ENCODE peak calls at places on chromosomes 4 and X, in nine cellular contexts. F is nucleus accumbens; B is stimulated activated CD8-positive, alpha-beta memory T cell treated with anti-CD3 and anti-CD28 coated beads, Interleukin-7, amount 100 ng/mL, for 1 hour; A is renal cortical epithelial cell; C is activated CD8-positive, alpha-beta memory T cell treated with anti-CD3 and anti-CD28 coated beads for 48 hours; I is CD8-positive, alpha-beta memory T cell; N is transverse colon; D is tibial artery; R is heart left ventricle. L is an unnamed sample.

GRCh38 chr4:86558799-86559198 is 35.3 kb upstream of the PTPN13 start:
- DNase-seq in C (no peak), D (no peak), B (no peak), N (no peak), I (no peak), F (no peak), A (peak; percentile 84), R (no peak), L (no peak)

GRCh38 chr4:144705861-144706590 is 60.1 kb downstream of the HHIP start:
- DNase-seq in D (no peak), B (no peak), N (no peak), I (no peak), R (no peak), C (no peak), A (no peak), F (no peak), L (no peak)

GRCh38 chr4:44016582-44017421 is 431.8 kb downstream of the KCTD8 start:
- DNase-seq in A (no peak), I (no peak), N (no peak), C (no peak), B (no peak), D (no peak), R (no peak), F (no peak), L (no peak)

GRCh38 chr4:154660052-154660451 is 47.6 kb upstream of the FGG start:
- DNase-seq in D (no peak), F (no peak), N (no peak), A (no peak), R (no peak), C (no peak), I (no peak), B (no peak), L (no peak)

GRCh38 chrX:137354851-137355250 is 211.1 kb upstream of the ZIC3 start:
- DNase-seq in A (no peak), B (no peak), C (no peak), D (no peak), R (no peak), I (no peak), N (no peak), F (no peak), L (no peak)

GRCh38 chr4:113406723-113407016 is 354.9 kb downstream of the CAMK2D start:
- DNase-seq in B (no peak), C (no peak), N (no peak), A (no peak), F (no peak), R (no peak), D (no peak), I (no peak), L (no peak)

GRCh38 chrX:109782994-109783711 is 50.1 kb upstream of the ACSL4 start:
- DNase-seq in D (no peak), R (no peak), A (peak; percentile 15), I (no peak), C (no peak), B (no peak), F (no peak), N (no peak), L (no peak)

GRCh38 chrX:3129256-3129655 is 88.0 kb downstream of the ARSF start:
- DNase-seq in B (no peak), A (peak; percentile 44), F (no peak), C (no peak), I (no peak), N (no peak), D (no peak), R (no peak), L (peak; percentile 8)

GRCh38 chr4:182604953-182605352 is 312.2 kb downstream of the DCTD start:
- DNase-seq in F (no peak), B (no peak), I (no peak), N (no peak), D (no peak), C (no peak), R (no peak), A (peak; percentile 21), L (no peak)

GRCh38 chr4:144861471-144861870 is 215.5 kb downstream of the HHIP start:
- DNase-seq in A (no peak), B (no peak), N (no peak), R (no peak), C (no peak), F (no peak), I (no peak), D (no peak), L (no peak)

GRCh38 chr4:55035892-55036291 is 89.5 kb downstream of the KDR start:
- DNase-seq in F (no peak), A (no peak), C (no peak), N (no peak), B (no peak), R (no peak), D (no peak), I (no peak), L (no peak)

GRCh38 chr4:89570931-89571330 is 263.3 kb upstream of the GPRIN3 start:
- DNase-seq in F (no peak), D (no peak), B (no peak), C (no peak), A (no peak), I (no peak), N (no peak), R (no peak), L (no peak)

GRCh38 chr4:118287691-118288090 is 65.1 kb downstream of the PRSS12 start:
- DNase-seq in A (no peak), I (no peak), R (no peak), C (no peak), D (no peak), N (no peak), F (no peak), B (no peak), L (no peak)

GRCh38 chr4:5742388-5742787 is 31.4 kb downstream of the EVC start:
- DNase-seq in I (no peak), D (no peak), R (no peak), F (no peak), C (no peak), A (no peak), N (no peak), B (no peak), L (no peak)

GRCh38 chrX:127943570-127943969 is 108.6 kb downstream of the ACTRT1 start:
- DNase-seq in B (no peak), C (no peak), N (no peak), R (no peak), A (no peak), D (no peak), F (no peak), I (no peak), L (no peak)

GRCh38 chr4:87211249-87211952 is 9.0 kb downstream of the KLHL8 start:
- DNase-seq in A (peak; percentile 44), C (no peak), N (no peak), B (no peak), I (no peak), R (no peak), D (no peak), F (no peak), L (no peak)

GRCh38 chr4:159922119-159922518 is 819.2 kb downstream of the RAPGEF2 start:
- DNase-seq in D (no peak), B (no peak), R (no peak), N (no peak), F (no peak), C (no peak), A (no peak), I (no peak), L (no peak)

GRCh38 chr4:152417648-152418047 is 118.2 kb downstream of the FBXW7 start:
- DNase-seq in R (no peak), D (no peak), A (no peak), C (no peak), I (no peak), F (no peak), N (no peak), B (no peak), L (no peak)

GRCh38 chr4:105594094-105595010 is 41.9 kb downstream of the ARHGEF38 start:
- DNase-seq in D (no peak), A (peak; percentile 92), I (no peak), R (no peak), N (no peak), F (no peak), B (no peak), C (no peak), L (no peak)

GRCh38 chr4:117783716-117784115 is 250.6 kb upstream of the NDST3 start:
- DNase-seq in F (no peak), A (peak; percentile 12), I (no peak), R (no peak), B (no peak), N (no peak), C (no peak), D (no peak), L (no peak)

GRCh38 chr4:153082322-153083301 is 121.6 kb upstream of the TRIM2 start:
- DNase-seq in C (no peak), R (no peak), A (no peak), F (no peak), I (no peak), B (no peak), D (no peak), N (no peak), L (no peak)

GRCh38 chrX:18793601-18794089 is 86.2 kb downstream of the PPEF1 start:
- DNase-seq in D (no peak), R (no peak), N (no peak), B (no peak), I (no peak), A (peak; percentile 22), C (no peak), F (no peak), L (no peak)

GRCh38 chrX:153746359-153746758 is 17.7 kb upstream of the PLXNB3 start:
- DNase-seq in N (no peak), B (no peak), C (no peak), D (no peak), I (no peak), R (no peak), A (no peak), F (no peak), L (no peak)

GRCh38 chrX:128438082-128438481 is 385.9 kb upstream of the ACTRT1 start:
- DNase-seq in I (no peak), F (no peak), N (no peak), R (no peak), B (no peak), D (no peak), C (no peak), A (no peak), L (no peak)

GRCh38 chr4:924107-925096 is 7.7 kb downstream of the GAK start:
- DNase-seq in R (no peak), B (no peak), I (no peak), N (peak; percentile 33), C (no peak), D (no peak), A (peak; percentile 37), F (no peak), L (no peak)

GRCh38 chr4:142376204-142376603 is 469.9 kb downstream of the INPP4B start:
- DNase-seq in I (no peak), B (no peak), C (no peak), F (no peak), R (no peak), D (no peak), A (no peak), N (no peak), L (no peak)

GRCh38 chrX:49053223-49054072 is 5.4 kb upstream of the CCDC120 start:
- DNase-seq in C (no peak), N (peak; percentile 69), D (no peak), R (peak; percentile 66), I (peak; percentile 50), A (no peak), B (no peak), F (no peak), L (no peak)

L was measured in gastrocnemius medialis.